ENCODE peak calls at places on chromosomes 12 and 14, in four cellular contexts. One of them, this sample, is unnamed.

GRCh38 chr14:91919814-91920213 is 27.7 kb downstream of the FBLN5 start:
- DNase-seq in endothelial cell of umbilical vein: no peak
- DNase-seq in pancreas: no peak
- DNase-seq in foreskin fibroblast: peak
- DNase-seq in this sample: peak

GRCh38 chr14:69318241-69318640 is 58.3 kb downstream of the GALNT16 start:
- DNase-seq in foreskin fibroblast: no peak
- DNase-seq in pancreas: no peak
- DNase-seq in endothelial cell of umbilical vein: no peak
- DNase-seq in this sample: no peak

GRCh38 chr12:81086342-81086741 is 8.5 kb downstream of the ACSS3 start:
- DNase-seq in pancreas: no peak
- DNase-seq in foreskin fibroblast: no peak
- DNase-seq in endothelial cell of umbilical vein: no peak
- DNase-seq in this sample: no peak

GRCh38 chr14:98999901-99000300 is 272.1 kb downstream of the BCL11B start:
- DNase-seq in endothelial cell of umbilical vein: no peak
- DNase-seq in foreskin fibroblast: no peak
- DNase-seq in pancreas: no peak
- DNase-seq in this sample: no peak

GRCh38 chr14:76497550-76498484 is 121.9 kb downstream of the ESRRB start:
- DNase-seq in endothelial cell of umbilical vein: no peak
- DNase-seq in pancreas: no peak
- DNase-seq in foreskin fibroblast: no peak
- DNase-seq in this sample: peak

GRCh38 chr14:89617142-89617460 is 200.1 kb upstream of the FOXN3 start:
- DNase-seq in foreskin fibroblast: no peak
- DNase-seq in pancreas: no peak
- DNase-seq in endothelial cell of umbilical vein: no peak
- DNase-seq in this sample: no peak

GRCh38 chr12:79420146-79420618 is 270.6 kb downstream of the PAWR start:
- DNase-seq in pancreas: no peak
- DNase-seq in endothelial cell of umbilical vein: peak
- DNase-seq in foreskin fibroblast: peak
- DNase-seq in this sample: peak

GRCh38 chr12:50162225-50162624 is 4.9 kb downstream of the CERS5 start:
- DNase-seq in endothelial cell of umbilical vein: no peak
- DNase-seq in foreskin fibroblast: peak
- DNase-seq in pancreas: no peak
- DNase-seq in this sample: no peak

GRCh38 chr12:121089031-121089812 is 43.5 kb upstream of the P2RX7 start:
- DNase-seq in pancreas: no peak
- DNase-seq in endothelial cell of umbilical vein: no peak
- DNase-seq in foreskin fibroblast: no peak
- DNase-seq in this sample: no peak

GRCh38 chr14:24315243-24315806 is 4.0 kb downstream of the LTB4R start:
- DNase-seq in foreskin fibroblast: no peak
- DNase-seq in pancreas: no peak
- DNase-seq in endothelial cell of umbilical vein: no peak
- DNase-seq in this sample: no peak

GRCh38 chr14:95195031-95195430 is 37.7 kb upstream of the DICER1 start:
- DNase-seq in pancreas: no peak
- DNase-seq in foreskin fibroblast: no peak
- DNase-seq in endothelial cell of umbilical vein: no peak
- DNase-seq in this sample: no peak

GRCh38 chr12:6584293-6584692 is 16.2 kb upstream of the NOP2 start:
- DNase-seq in foreskin fibroblast: no peak
- DNase-seq in pancreas: no peak
- DNase-seq in endothelial cell of umbilical vein: no peak
- DNase-seq in this sample: no peak

GRCh38 chr12:22974865-22975264 is 349.9 kb downstream of the ETNK1 start:
- DNase-seq in foreskin fibroblast: peak
- DNase-seq in endothelial cell of umbilical vein: peak
- DNase-seq in pancreas: no peak
- DNase-seq in this sample: peak

GRCh38 chr14:47227051-47227600 is 448.3 kb downstream of the MDGA2 start:
- DNase-seq in pancreas: no peak
- DNase-seq in foreskin fibroblast: no peak
- DNase-seq in endothelial cell of umbilical vein: peak
- DNase-seq in this sample: peak

GRCh38 chr12:115584156-115584555 is 693.3 kb downstream of the MED13L start:
- DNase-seq in endothelial cell of umbilical vein: no peak
- DNase-seq in foreskin fibroblast: peak
- DNase-seq in pancreas: no peak
- DNase-seq in this sample: no peak

GRCh38 chr14:95034806-95035205 is 122.5 kb downstream of the DICER1 start:
- DNase-seq in endothelial cell of umbilical vein: no peak
- DNase-seq in foreskin fibroblast: no peak
- DNase-seq in pancreas: no peak
- DNase-seq in this sample: no peak

GRCh38 chr12:27020761-27021160 is 1.6 kb upstream of the MED21 start:
- DNase-seq in endothelial cell of umbilical vein: no peak
- DNase-seq in foreskin fibroblast: no peak
- DNase-seq in pancreas: no peak
- DNase-seq in this sample: no peak

GRCh38 chr12:92030618-92031017 is 115.0 kb downstream of the BTG1 start:
- DNase-seq in endothelial cell of umbilical vein: peak
- DNase-seq in foreskin fibroblast: peak
- DNase-seq in pancreas: no peak
- DNase-seq in this sample: no peak

GRCh38 chr12:76020731-76021672 is 10.6 kb downstream of the PHLDA1 start:
- DNase-seq in pancreas: no peak
- DNase-seq in endothelial cell of umbilical vein: peak
- DNase-seq in foreskin fibroblast: peak
- DNase-seq in this sample: peak

GRCh38 chr14:50311974-50312733 is at the start of the genes DMAC2L and L2HGDH:
- DNase-seq in foreskin fibroblast: peak
- DNase-seq in endothelial cell of umbilical vein: peak
- DNase-seq in pancreas: peak
- DNase-seq in this sample: peak

GRCh38 chr14:74568896-74569295 is 43.1 kb downstream of the LTBP2 start:
- DNase-seq in pancreas: no peak
- DNase-seq in foreskin fibroblast: no peak
- DNase-seq in endothelial cell of umbilical vein: no peak
- DNase-seq in this sample: no peak

GRCh38 chr12:28974890-28975289 is 174.2 kb upstream of the FAR2 start:
- DNase-seq in endothelial cell of umbilical vein: no peak
- DNase-seq in pancreas: no peak
- DNase-seq in foreskin fibroblast: no peak
- DNase-seq in this sample: no peak

GRCh38 chr14:55160989-55161388 is 30.4 kb downstream of the DLGAP5 start:
- DNase-seq in foreskin fibroblast: peak
- DNase-seq in pancreas: no peak
- DNase-seq in endothelial cell of umbilical vein: peak
- DNase-seq in this sample: peak

DNA sequence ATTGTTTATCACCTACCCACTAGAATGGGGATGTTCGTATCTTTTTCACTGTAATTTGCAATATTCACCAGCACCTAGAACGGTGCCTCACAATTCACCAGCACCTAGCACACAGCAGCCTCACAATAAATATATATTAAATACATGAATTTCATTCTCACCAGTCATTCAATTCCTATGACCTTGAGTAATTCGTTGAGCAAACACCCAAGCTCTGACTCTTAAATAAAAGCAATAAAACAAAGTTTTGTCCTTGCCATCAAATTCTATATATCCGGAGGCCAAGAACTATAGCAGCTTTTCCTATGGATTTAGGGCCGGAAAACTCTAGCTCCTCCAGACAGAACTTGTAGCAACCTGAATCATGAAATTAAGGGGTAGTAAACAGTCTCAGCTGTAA is 981 bp downstream of the VTI1B start:
- DNase-seq in pancreas: no peak
- DNase-seq in foreskin fibroblast: peak
- DNase-seq in endothelial cell of umbilical vein: peak
- DNase-seq in this sample: no peak
- H3K4me3 ChIP-seq in pancreas: peak
- H3K4me3 ChIP-seq in foreskin fibroblast: peak
- H3K4me3 ChIP-seq in endothelial cell of umbilical vein: peak
- H3K4me3 ChIP-seq in this sample: peak

GRCh38 chr14:34059037-34059924 is 108.4 kb upstream of the EGLN3 start:
- DNase-seq in foreskin fibroblast: no peak
- DNase-seq in pancreas: no peak
- DNase-seq in endothelial cell of umbilical vein: peak
- DNase-seq in this sample: no peak
- H3K4me3 ChIP-seq in foreskin fibroblast: peak
- H3K4me3 ChIP-seq in pancreas: peak
- H3K4me3 ChIP-seq in endothelial cell of umbilical vein: peak
- H3K4me3 ChIP-seq in this sample: peak

GRCh38 chr14:105745433-105746123 is 219.2 kb downstream of the TMEM121 start:
- DNase-seq in endothelial cell of umbilical vein: no peak
- DNase-seq in pancreas: no peak
- DNase-seq in foreskin fibroblast: no peak
- DNase-seq in this sample: no peak

GRCh38 chr14:105742531-105742848 is 216.1 kb downstream of the TMEM121 start:
- DNase-seq in pancreas: no peak
- DNase-seq in endothelial cell of umbilical vein: no peak
- DNase-seq in foreskin fibroblast: no peak
- DNase-seq in this sample: no peak

GRCh38 chr14:105748204-105748578 is 221.8 kb downstream of the TMEM121 start:
- DNase-seq in pancreas: no peak
- DNase-seq in endothelial cell of umbilical vein: no peak
- DNase-seq in foreskin fibroblast: peak
- DNase-seq in this sample: peak

DNA sequence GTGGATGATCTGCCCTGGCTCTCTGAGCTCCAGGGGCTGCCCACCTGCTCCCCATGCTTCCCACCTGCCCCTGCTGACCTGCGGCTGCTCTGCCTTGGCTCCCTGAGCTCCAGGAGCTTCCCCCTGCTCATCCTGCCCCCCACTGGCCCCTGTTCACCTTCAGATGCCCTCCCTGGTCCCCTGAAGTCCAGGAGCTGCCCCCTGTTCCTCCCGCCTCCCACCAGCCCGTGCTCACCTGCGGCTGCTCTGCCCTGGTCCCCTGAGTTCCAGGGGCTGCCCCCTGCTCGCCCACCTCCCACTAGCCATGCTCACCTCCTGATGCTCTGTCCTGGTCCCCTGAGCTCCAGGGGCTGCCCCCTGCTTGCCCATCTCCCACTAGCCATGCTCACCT is 219.7 kb downstream of the TMEM121 start:
- DNase-seq in endothelial cell of umbilical vein: no peak
- DNase-seq in foreskin fibroblast: no peak
- DNase-seq in pancreas: no peak
- DNase-seq in this sample: no peak
- H3K4me3 ChIP-seq in endothelial cell of umbilical vein: no peak
- H3K4me3 ChIP-seq in foreskin fibroblast: no peak
- H3K4me3 ChIP-seq in pancreas: no peak
- H3K4me3 ChIP-seq in this sample: no peak

GRCh38 chr14:88325883-88326282 is 2.8 kb upstream of the KCNK10 start:
- DNase-seq in pancreas: no peak
- DNase-seq in endothelial cell of umbilical vein: no peak
- DNase-seq in foreskin fibroblast: no peak
- DNase-seq in this sample: no peak
- H3K4me3 ChIP-seq in pancreas: no peak
- H3K4me3 ChIP-seq in endothelial cell of umbilical vein: no peak
- H3K4me3 ChIP-seq in foreskin fibroblast: no peak
- H3K4me3 ChIP-seq in this sample: no peak

DNA sequence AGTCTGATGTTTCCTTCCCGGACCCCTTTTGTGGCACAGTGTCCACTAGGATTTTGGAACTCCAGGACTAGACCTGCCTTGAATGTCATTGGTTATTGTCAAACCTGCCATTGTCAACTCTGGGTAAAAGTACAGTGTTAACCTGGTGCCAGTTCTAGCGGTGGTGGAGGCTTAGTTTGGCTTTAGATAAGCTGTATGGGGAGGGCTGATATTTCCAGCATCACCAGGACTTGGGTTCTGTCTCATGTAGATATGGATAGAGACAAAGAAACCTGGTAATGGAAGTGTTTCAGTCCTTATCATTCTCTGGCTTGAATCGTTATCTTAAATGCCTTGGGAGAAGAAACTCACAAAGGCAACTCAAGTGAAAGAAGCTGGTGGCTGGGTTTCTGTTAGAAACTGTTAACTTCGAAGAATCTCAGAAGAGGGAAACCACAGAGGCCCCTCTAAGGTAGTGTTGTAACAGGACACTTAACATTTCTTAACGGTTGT is 10.6 kb downstream of the CHST11 start:
- DNase-seq in foreskin fibroblast: no peak
- DNase-seq in endothelial cell of umbilical vein: no peak
- DNase-seq in pancreas: no peak
- DNase-seq in this sample: no peak
- H3K4me3 ChIP-seq in foreskin fibroblast: no peak
- H3K4me3 ChIP-seq in endothelial cell of umbilical vein: no peak
- H3K4me3 ChIP-seq in pancreas: no peak
- H3K4me3 ChIP-seq in this sample: no peak

This sample was measured in A673.